ENCODE peak calls at places on chromosomes 1 and 21, in four cellular contexts. S is IMR-90, J is SK-N-SH, X is HepG2. V is an unnamed sample.

GRCh38 chr1:159763686-159764085 is 17.1 kb upstream of the DUSP23 start:
- DNase-seq in S (no peak), J (no peak), X (no peak), V (no peak)

GRCh38 chr1:167697667-167698141 is 24.1 kb upstream of the MPZL1 start:
- DNase-seq in S (no peak), J (no peak), X (no peak), V (no peak)

GRCh38 chr1:61472876-61473275 is 252.1 kb downstream of the TM2D1 start:
- DNase-seq in S (no peak), J (no peak), X (no peak), V (no peak)

GRCh38 chr1:212688338-212689047 is 11.1 kb downstream of the BATF3 start:
- DNase-seq in S (peak), J (no peak), X (no peak), V (no peak)

GRCh38 chr1:201172336-201172735 is 18.1 kb upstream of the TMEM9 start:
- DNase-seq in S (no peak), J (no peak), X (no peak), V (no peak)

GRCh38 chr1:70090875-70091274 is 114.5 kb downstream of the LRRC40 start:
- DNase-seq in S (peak), J (no peak), X (no peak), V (no peak)

GRCh38 chr1:150422541-150422940 is 58.6 kb downstream of the RPRD2 start:
- DNase-seq in S (no peak), J (no peak), X (no peak), V (no peak)

GRCh38 chr1:171913385-171913784 is 72.1 kb downstream of the DNM3 start:
- DNase-seq in S (no peak), J (peak), X (peak), V (no peak)

GRCh38 chr1:17587693-17588047 is 48.2 kb downstream of the ARHGEF10L start:
- DNase-seq in S (peak), J (no peak), X (peak), V (no peak)

GRCh38 chr21:43876605-43877004 is 11.6 kb downstream of the AGPAT3 start:
- DNase-seq in S (no peak), J (no peak), X (no peak), V (no peak)

GRCh38 chr1:37519613-37520012 is 5.0 kb upstream of the MEAF6 start:
- DNase-seq in S (no peak), J (no peak), X (no peak), V (no peak)

GRCh38 chr1:197062692-197063091 is 4.4 kb downstream of the F13B start:
- DNase-seq in S (no peak), J (no peak), X (no peak), V (no peak)

GRCh38 chr21:38048241-38048640 is 132.0 kb upstream of the KCNJ6 start:
- DNase-seq in S (no peak), J (no peak), X (no peak), V (no peak)

GRCh38 chr1:180912801-180913616 is at the start of gene KIAA1614:
- DNase-seq in S (peak), J (peak), X (no peak), V (no peak)

GRCh38 chr1:201275266-201275666 is 8.0 kb upstream of the PKP1 start:
- DNase-seq in S (peak), J (no peak), X (no peak), V (no peak)

GRCh38 chr1:170664283-170664827 is 424 bp downstream of the PRRX1 start:
- DNase-seq in S (peak), J (peak), X (no peak), V (no peak)

GRCh38 chr21:17045214-17045835 is 467.5 kb upstream of the CXADR start:
- DNase-seq in S (peak), J (peak), X (no peak), V (no peak)

GRCh38 chr1:172417552-172417951 is 2.9 kb upstream of the C1orf105 start:
- DNase-seq in S (no peak), J (no peak), X (no peak), V (no peak)

GRCh38 chr1:62589321-62589720 is 8.0 kb upstream of the ANGPTL3 start:
- DNase-seq in S (peak), J (no peak), X (no peak), V (no peak)

GRCh38 chr1:117167402-117167801 is 43.3 kb downstream of the VTCN1 start:
- DNase-seq in S (no peak), J (no peak), X (no peak), V (no peak)

GRCh38 chr1:162033445-162033844 is 9.8 kb upstream of the OLFML2B start:
- DNase-seq in S (no peak), J (no peak), X (no peak), V (no peak)

GRCh38 chr21:24110846-24111245 is 1496.4 kb downstream of the MRPL39 start:
- DNase-seq in S (peak), J (no peak), X (no peak), V (no peak)

GRCh38 chr1:166133276-166133841 is 33.4 kb downstream of the FAM78B start:
- DNase-seq in S (no peak), J (no peak), X (no peak), V (peak)

GRCh38 chr1:47751188-47751587 is 246.0 kb downstream of the TRABD2B start:
- DNase-seq in S (no peak), J (no peak), X (no peak), V (no peak)

DNA sequence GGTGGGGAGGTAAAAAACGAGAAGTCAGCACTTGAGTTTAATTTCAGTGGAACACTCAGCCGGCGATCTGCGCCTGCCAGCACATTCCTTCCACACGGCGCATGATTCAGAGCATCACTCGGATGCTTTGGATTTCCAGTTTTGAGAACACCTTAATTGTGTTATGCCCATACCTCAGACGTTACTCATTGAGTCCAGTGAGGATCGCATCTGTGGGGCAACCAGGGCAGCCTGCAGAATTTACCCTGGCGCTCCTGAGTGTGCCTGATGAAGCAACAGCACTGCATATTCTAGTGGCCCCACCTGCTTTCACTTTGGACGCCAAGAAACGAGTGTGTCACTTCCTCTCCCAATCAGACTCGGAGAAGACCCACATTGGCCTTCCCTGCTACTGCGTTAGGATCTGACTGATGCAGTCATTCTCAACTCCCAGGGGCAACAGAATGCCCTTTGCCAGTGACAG is 19.9 kb downstream of the FAM89A start:
- DNase-seq in S (peak), J (no peak), X (no peak), V (no peak)
- TF ChIP-seq MXI1 in S (no peak), J (no peak), X (no peak), V (no peak)

GRCh38 chr1:224541901-224542610 is 74.1 kb upstream of the CNIH3 start:
- DNase-seq in S (no peak), J (no peak), X (no peak), V (no peak)
- TF ChIP-seq MXI1 in S (no peak), J (no peak), X (no peak), V (no peak)

GRCh38 chr1:71135571-71135970 is 54.7 kb upstream of the ZRANB2 start:
- DNase-seq in S (no peak), J (no peak), X (no peak), V (no peak)
- TF ChIP-seq MXI1 in S (no peak), J (no peak), X (no peak), V (no peak)

DNA sequence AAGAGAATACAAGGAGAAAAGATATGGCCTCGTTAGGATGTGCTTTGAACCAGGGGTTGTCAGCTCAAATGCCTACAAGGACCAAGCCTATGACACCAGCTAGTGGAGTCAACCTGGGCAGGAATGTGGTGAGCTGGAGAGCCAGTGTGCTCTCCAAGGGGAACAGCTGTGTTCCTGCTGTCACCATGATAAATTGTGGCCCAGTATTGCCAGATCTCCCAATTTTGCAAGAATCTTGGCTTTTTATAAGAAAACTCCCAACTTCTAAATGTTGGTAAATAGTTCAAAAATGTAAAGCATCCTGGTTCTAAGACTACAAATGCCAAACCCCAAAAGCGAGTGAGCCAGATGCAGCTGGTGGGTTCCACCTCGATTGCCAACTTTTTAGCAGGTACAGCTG is 391.1 kb downstream of the PLPP3 start:
- DNase-seq in S (no peak), J (no peak), X (no peak), V (no peak)
- TF ChIP-seq MXI1 in S (no peak), J (no peak), X (no peak), V (no peak)

DNA sequence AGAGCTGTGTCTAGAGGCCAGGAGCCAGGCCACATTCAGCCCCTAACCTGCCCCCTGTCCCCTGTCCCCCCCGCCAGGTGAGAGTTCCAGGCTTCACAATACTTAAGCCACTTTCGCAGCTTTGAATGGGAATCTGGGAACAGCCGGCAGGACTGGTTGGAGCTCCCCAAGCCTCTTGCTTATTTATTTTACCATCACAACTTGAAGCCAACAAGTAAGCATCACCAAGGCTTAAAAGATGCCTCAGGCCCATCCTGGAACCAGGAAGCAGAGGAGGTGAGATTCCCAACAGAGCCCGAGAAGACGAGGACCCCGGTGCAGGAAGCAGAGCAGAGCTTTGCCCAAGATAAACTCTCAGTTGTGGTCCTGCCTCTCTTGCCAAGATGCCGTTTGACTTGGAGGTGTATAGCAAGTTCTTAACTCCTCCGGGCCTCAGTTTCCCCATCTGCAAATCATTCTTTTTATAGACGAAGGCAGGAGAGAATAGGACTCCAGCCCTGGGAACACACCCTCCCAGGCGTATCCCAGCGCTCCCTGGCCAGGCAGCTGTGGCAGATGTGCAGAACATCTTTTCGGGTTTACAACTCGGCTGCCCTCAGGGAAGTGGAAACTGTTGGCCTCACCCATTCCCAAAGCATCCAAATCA is 66.8 kb upstream of the SLC25A33 start:
- DNase-seq in S (no peak), J (peak), X (no peak), V (no peak)
- TF ChIP-seq MXI1 in S (no peak), J (no peak), X (no peak), V (no peak)

V was measured in K562.